ENCODE peak calls at places on chromosome 18, in four cellular contexts. Q, I, B and C are unnamed samples.
A peak's percentile ranks its signal among the peaks of the same experiment; 100 is the strongest.

GRCh38 chr18:63962137-63962536 is 7.7 kb upstream of the SERPINB8 start:
- DNase-seq in I (no peak), Q (no peak), B (no peak), C (no peak)

GRCh38 chr18:74328196-74328595 is 12.6 kb downstream of the C18orf63 start:
- DNase-seq in Q (no peak), B (no peak), I (no peak), C (no peak)

GRCh38 chr18:11327656-11328055 is 178.3 kb upstream of the PIEZO2 start:
- DNase-seq in Q (no peak), I (no peak), B (no peak), C (no peak)

GRCh38 chr18:35588122-35588521 is 6.6 kb downstream of the GALNT1 start:
- DNase-seq in B (no peak), Q (no peak), I (no peak), C (no peak)

GRCh38 chr18:58544179-58544578 is 84.7 kb downstream of the ALPK2 start:
- DNase-seq in I (no peak), Q (no peak), B (no peak), C (no peak)

GRCh38 chr18:77550625-77551024 is 301.0 kb downstream of the GALR1 start:
- DNase-seq in I (no peak), B (no peak), Q (no peak), C (no peak)

GRCh38 chr18:59779979-59780378 is 82.8 kb upstream of the CCBE1 start:
- DNase-seq in I (no peak), Q (no peak), B (no peak), C (no peak)

GRCh38 chr18:22223263-22223960 is 54.0 kb downstream of the GATA6 start:
- DNase-seq in Q (peak; percentile 63), I (peak; percentile 71), B (peak; percentile 36), C (peak; percentile 47)

GRCh38 chr18:58754544-58755068 is 83.3 kb downstream of the MALT1 start:
- DNase-seq in B (no peak), I (no peak), Q (no peak), C (no peak)

GRCh38 chr18:73577365-73577764 is 570.3 kb downstream of the FBXO15 start:
- DNase-seq in I (no peak), Q (no peak), B (no peak), C (no peak)

GRCh38 chr18:70536370-70537062 is 247.7 kb downstream of the SOCS6 start:
- DNase-seq in Q (no peak), B (no peak), I (no peak), C (no peak)

DNA sequence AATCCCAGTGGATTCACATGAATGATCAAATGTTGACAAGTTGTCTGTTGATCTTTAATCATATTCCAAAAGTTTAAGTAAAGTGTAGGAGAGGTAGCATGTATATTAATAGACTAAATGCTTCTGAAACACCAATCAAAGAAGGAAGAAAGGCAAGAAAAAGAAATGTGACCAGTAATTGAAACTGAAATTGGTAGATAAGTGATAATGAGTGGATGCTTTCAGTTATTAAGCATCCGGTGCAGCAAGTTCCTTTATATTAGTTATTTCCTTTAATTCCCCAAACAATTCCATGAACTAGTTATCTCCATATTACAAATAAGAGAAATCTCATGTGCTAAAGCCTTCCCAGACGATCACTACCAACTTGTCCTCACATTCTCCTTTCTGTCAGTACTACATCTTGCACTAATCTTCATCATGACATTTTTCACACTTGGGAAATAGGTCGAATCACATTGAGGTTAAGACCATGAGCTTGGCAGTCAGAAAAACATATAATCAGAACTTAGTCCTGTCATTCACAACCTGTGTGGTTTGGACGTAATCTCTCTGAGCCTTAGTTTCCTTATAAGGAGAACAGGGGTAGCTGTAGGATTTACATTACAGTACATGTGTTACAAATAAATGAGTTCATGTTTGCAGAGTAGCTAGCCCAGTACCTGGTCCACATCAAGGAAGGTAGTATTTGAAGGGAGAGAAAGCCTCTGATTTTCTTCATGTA is 182.1 kb downstream of the NOL4 start:
- DNase-seq in I (no peak), B (no peak), Q (no peak), C (no peak)
- TF ChIP-seq RNF2 in I (no peak), B (no peak), Q (no peak), C (no peak)

GRCh38 chr18:13566941-13567762 is 159.2 kb downstream of the FAM210A start:
- DNase-seq in I (no peak), B (no peak), Q (no peak), C (no peak)

GRCh38 chr18:13572148-13572547 is 154.2 kb downstream of the FAM210A start:
- DNase-seq in I (no peak), B (no peak), Q (no peak), C (no peak)

GRCh38 chr18:13570216-13570615 is 156.1 kb downstream of the FAM210A start:
- DNase-seq in B (no peak), I (no peak), Q (no peak), C (no peak)

GRCh38 chr18:13570856-13571495 is 155.4 kb downstream of the FAM210A start:
- DNase-seq in B (no peak), I (no peak), Q (no peak), C (no peak)

GRCh38 chr18:13568443-13569392 is 157.6 kb downstream of the FAM210A start:
- DNase-seq in B (peak; percentile 17), Q (no peak), I (no peak), C (no peak)
- TF ChIP-seq RNF2 in B (no peak), Q (no peak), I (no peak), C (no peak)

GRCh38 chr18:6626457-6626856 is 103.1 kb upstream of the ARHGAP28 start:
- DNase-seq in B (no peak), Q (no peak), I (no peak), C (no peak)
- TF ChIP-seq RNF2 in B (no peak), Q (no peak), I (no peak), C (no peak)

DNA sequence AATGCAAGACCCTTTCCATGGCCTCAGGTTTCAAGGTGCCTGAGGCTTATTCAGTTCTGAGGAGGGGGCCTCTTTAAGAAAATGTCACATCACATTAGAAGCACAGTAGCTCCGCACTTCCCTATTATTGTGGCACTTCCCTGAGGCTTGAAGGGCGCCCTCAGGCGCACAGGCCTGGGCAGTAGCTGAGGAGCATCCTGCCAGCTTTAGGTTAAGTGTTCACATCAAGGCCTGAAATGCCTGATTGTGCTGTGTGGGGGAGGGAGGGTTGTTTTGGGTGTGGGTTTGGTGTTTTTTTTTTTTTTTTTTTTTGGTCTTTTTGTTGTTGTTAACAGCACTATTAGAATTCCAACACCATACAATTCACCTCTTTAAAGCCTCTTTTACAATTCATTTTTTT is 107.9 kb downstream of the CABLES1 start:
- DNase-seq in I (no peak), B (no peak), Q (no peak), C (no peak)
- TF ChIP-seq RNF2 in I (no peak), B (no peak), Q (no peak), C (no peak)

GRCh38 chr18:62331581-62332436 is 6.7 kb downstream of the TNFRSF11A start:
- DNase-seq in B (no peak), Q (no peak), I (no peak), C (no peak)

GRCh38 chr18:62332437-62332816 is 7.3 kb downstream of the TNFRSF11A start:
- DNase-seq in I (no peak), Q (no peak), B (no peak), C (no peak)

GRCh38 chr18:62327977-62328376 is 2.9 kb downstream of the TNFRSF11A start:
- DNase-seq in I (no peak), Q (no peak), B (no peak), C (no peak)

GRCh38 chr18:62328775-62329525 is 3.8 kb downstream of the TNFRSF11A start:
- DNase-seq in I (no peak), Q (no peak), B (no peak), C (no peak)

GRCh38 chr18:62329676-62330454 is 4.8 kb downstream of the TNFRSF11A start:
- DNase-seq in B (peak; percentile 52), I (no peak), Q (no peak), C (no peak)
- TF ChIP-seq RNF2 in B (no peak), I (no peak), Q (no peak), C (no peak)

GRCh38 chr18:44134447-44134846 is 546.2 kb upstream of the SETBP1 start:
- DNase-seq in B (no peak), I (no peak), Q (no peak), C (no peak)

GRCh38 chr18:44126598-44126997 is 554.1 kb upstream of the SETBP1 start:
- DNase-seq in Q (no peak), B (no peak), I (no peak), C (no peak)

GRCh38 chr18:44128365-44128764 is 552.3 kb upstream of the SETBP1 start:
- DNase-seq in I (no peak), B (no peak), Q (no peak), C (no peak)

GRCh38 chr18:44133483-44133882 is 547.2 kb upstream of the SETBP1 start:
- DNase-seq in B (no peak), Q (no peak), I (no peak), C (no peak)

DNA sequence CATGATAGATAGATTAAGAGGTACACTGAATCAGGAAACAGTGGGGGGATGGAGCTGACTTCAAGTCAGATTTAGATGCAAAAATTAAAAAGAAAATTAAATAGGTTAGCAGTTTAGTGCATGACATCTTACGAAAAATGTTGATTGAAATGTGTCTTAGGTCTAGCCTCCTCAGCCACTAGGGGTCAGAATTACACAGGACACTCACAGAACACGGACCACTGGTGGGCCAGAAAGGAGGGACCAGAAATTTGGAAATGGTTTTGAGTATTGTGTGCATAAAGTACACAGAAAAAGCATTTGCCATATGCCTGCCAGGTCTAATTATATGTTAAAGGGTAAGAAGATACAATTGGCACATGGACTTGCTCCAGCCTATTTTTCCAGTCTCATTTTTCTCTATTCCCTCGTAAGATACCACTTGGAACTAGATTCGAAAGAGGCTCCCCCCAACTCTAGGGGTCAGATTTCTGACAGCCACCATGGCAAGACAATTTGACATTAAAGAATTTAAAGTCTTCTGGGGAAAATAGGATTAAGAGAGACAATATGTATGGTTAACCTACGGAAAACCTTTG is 550.2 kb upstream of the SETBP1 start:
- DNase-seq in B (peak; percentile 10), Q (peak; percentile 8), I (peak; percentile 3), C (no peak)
- TF ChIP-seq RNF2 in B (no peak), Q (no peak), I (no peak), C (no peak)

DNA sequence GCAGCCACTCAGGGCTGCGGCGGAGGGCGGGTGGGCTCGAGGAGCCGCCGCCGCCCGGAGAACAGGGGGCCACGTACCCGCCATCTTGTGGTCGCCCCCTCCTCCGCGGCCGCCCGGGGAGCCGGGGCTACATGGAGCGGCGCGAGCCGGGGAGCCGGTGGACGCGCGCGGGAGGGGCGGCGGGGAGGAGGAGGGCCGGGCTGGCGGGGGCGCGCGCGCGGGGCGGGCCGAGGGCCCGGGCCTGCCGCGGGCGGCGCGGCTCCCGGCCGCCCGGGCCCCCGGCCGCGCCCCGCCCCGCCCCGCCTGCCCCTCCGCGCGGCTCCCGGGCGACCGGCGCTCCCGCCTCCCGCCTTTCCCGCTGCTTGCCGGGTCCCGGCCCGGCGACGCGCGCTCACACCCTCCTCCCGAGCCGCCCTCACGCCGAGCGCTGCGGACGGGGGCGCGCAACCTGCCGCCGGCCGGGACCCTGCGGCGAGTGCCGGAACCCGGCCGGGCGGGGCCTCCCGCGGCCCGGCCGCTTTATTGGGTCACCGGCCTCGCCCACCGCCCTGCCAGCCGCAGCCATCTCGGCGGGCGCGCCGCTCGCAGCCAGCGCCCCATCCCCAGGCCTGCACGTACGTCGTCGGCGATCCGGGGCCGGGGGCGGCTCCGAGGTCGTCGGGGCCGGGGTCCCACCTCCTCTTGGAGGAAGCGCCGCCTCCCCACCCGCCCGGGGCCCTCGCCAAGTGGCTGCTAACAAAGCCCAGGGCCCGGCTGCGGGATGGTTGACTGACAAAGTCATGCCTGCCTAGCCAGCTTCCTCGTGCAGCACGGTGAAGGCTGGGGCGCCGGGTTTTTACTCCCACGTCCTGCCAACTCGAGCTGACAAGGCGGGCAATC is at the start of gene PPP4R1:
- DNase-seq in Q (peak; percentile 85), B (peak; percentile 33), I (peak; percentile 40), C (peak; percentile 88)
- TF ChIP-seq RNF2 in Q (no peak), B (no peak), I (no peak), C (no peak)